ENCODE peak calls at places on chromosomes 1 and 21, in eight cellular contexts. T, D, J, O, S, N, X and Y are unnamed samples.

GRCh38 chr1:66533804-66534745 is at the start of gene SGIP1:
- DNase-seq in T (peak; percentile 78), D (no peak), J (no peak), O (peak; percentile 79), S (peak; percentile 48), N (peak; percentile 54), X (no peak), Y (no peak)

GRCh38 chr1:116671835-116672234 is 4.3 kb upstream of the IGSF3 start:
- DNase-seq in T (no peak), D (no peak), J (no peak), O (no peak), S (no peak), N (no peak), X (no peak), Y (no peak)

GRCh38 chr1:59052194-59052593 is 244.7 kb upstream of the FGGY start:
- DNase-seq in T (no peak), D (no peak), J (no peak), O (no peak), S (no peak), N (peak; percentile 31), X (no peak), Y (no peak)

GRCh38 chr1:184974086-184974836 is at the start of gene NIBAN1:
- DNase-seq in T (peak; percentile 76), D (no peak), J (peak; percentile 86), O (peak; percentile 57), S (peak; percentile 14), N (peak; percentile 66), X (no peak), Y (peak; percentile 93)

GRCh38 chr1:160567858-160568682 is 11.2 kb downstream of the CD84 start:
- DNase-seq in T (no peak), D (peak; percentile 58), J (peak; percentile 88), O (no peak), S (no peak), N (no peak), X (no peak), Y (no peak)

GRCh38 chr21:30996728-30997127 is 41.5 kb downstream of the KRTAP19-8 start:
- DNase-seq in T (no peak), D (no peak), J (no peak), O (no peak), S (no peak), N (no peak), X (no peak), Y (no peak)

GRCh38 chr1:17633654-17634053 is 94.2 kb downstream of the ARHGEF10L start:
- DNase-seq in T (no peak), D (no peak), J (no peak), O (peak; percentile 16), S (no peak), N (peak; percentile 67), X (no peak), Y (no peak)

GRCh38 chr1:5615076-5615475 is 377.1 kb downstream of the NPHP4 start:
- DNase-seq in T (no peak), D (no peak), J (no peak), O (no peak), S (no peak), N (no peak), X (no peak), Y (no peak)

GRCh38 chr1:18738126-18738525 is 107.5 kb downstream of the PAX7 start:
- DNase-seq in T (no peak), D (no peak), J (no peak), O (no peak), S (no peak), N (no peak), X (no peak), Y (peak; percentile 15)

GRCh38 chr1:204080163-204080903 is 7.4 kb downstream of the SOX13 start:
- DNase-seq in T (peak; percentile 96), D (no peak), J (peak; percentile 71), O (peak; percentile 90), S (peak; percentile 81), N (peak; percentile 85), X (no peak), Y (peak; percentile 64)

GRCh38 chr1:111920221-111921024 is 69.0 kb downstream of the KCND3 start:
- DNase-seq in T (peak; percentile 30), D (no peak), J (no peak), O (peak; percentile 23), S (no peak), N (peak; percentile 35), X (no peak), Y (no peak)

GRCh38 chr1:89624314-89624713 is 8.6 kb upstream of the LRRC8C start:
- DNase-seq in T (no peak), D (no peak), J (no peak), O (no peak), S (no peak), N (no peak), X (no peak), Y (no peak)

GRCh38 chr1:178632619-178633018 is 92.4 kb upstream of the RALGPS2 start:
- DNase-seq in T (no peak), D (no peak), J (no peak), O (no peak), S (no peak), N (peak; percentile 82), X (no peak), Y (no peak)

GRCh38 chr1:165858364-165858823 is 31.0 kb downstream of the UCK2 start:
- DNase-seq in T (no peak), D (no peak), J (peak; percentile 50), O (no peak), S (no peak), N (no peak), X (no peak), Y (no peak)

GRCh38 chr1:236604218-236605029 is at the start of gene HEATR1:
- DNase-seq in T (peak; percentile 97), D (peak; percentile 91), J (peak; percentile 95), O (peak; percentile 97), S (peak; percentile 88), N (peak; percentile 95), X (peak; percentile 89), Y (peak; percentile 97)
- H3K4me3 ChIP-seq in T (peak within 1 kb of the TSS; percentile 94), D (peak within 1 kb of the TSS; percentile 88), J (peak within 1 kb of the TSS; percentile 84), O (peak within 1 kb of the TSS; percentile 98), S (peak within 1 kb of the TSS; percentile 93), N (peak within 1 kb of the TSS; percentile 80), X (peak within 1 kb of the TSS; percentile 75), Y (peak within 1 kb of the TSS; percentile 82)

DNA sequence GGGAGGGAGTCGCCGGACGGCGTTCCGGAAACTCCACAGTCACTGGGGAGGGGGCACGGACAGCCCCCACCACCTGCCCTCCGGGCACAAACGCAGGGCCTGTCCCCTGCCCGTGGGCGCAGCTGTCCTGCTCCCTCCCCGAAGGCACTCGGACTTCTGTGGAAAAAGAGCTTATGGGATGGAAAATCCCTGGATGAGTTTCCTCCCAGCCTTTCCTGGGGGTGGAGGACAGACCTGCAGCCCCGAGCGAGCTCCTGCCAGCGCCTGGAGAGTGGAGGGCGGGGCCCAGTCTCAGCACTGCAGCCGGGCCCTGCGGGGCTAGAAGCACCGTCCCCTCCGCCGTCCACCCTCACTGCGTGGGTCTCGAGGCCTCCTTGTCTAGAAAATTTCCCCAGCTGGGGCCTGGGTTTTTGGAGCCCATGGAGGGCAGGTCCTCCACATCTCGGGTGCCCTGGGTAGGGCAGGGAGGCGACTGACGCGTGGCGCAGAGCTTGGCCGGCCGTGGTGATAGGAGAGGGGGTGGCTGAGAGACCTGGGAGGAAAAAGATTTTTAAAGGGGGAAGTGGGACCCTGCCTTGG is 6.5 kb upstream of the COL6A1 start:
- DNase-seq in T (peak; percentile 57), D (no peak), J (no peak), O (peak; percentile 50), S (no peak), N (peak; percentile 58), X (no peak), Y (peak; percentile 77)
- H3K4me3 ChIP-seq in T (no peak overlapping the region), D (no peak overlapping the region), J (no peak overlapping the region), O (peak overlapping the region; percentile 4), S (peak overlapping the region; percentile 43), N (peak overlapping the region; percentile 51), X (no peak overlapping the region), Y (peak overlapping the region; percentile 72)

GRCh38 chr1:154962795-154963330 is 1.3 kb upstream of the PYGO2 start:
- DNase-seq in T (no peak), D (no peak), J (no peak), O (no peak), S (no peak), N (no peak), X (no peak), Y (peak; percentile 77)
- H3K4me3 ChIP-seq in T (peak overlapping the region; percentile 79), D (peak overlapping the region; percentile 82), J (peak overlapping the region; percentile 78), O (peak overlapping the region; percentile 68), S (no peak overlapping the region), N (no peak overlapping the region), X (peak overlapping the region; percentile 67), Y (no peak overlapping the region)

GRCh38 chr1:223075834-223076233 is 67.2 kb downstream of the TLR5 start:
- DNase-seq in T (no peak), D (no peak), J (no peak), O (no peak), S (no peak), N (no peak), X (no peak), Y (no peak)

GRCh38 chr1:223076382-223076781 is 66.7 kb downstream of the TLR5 start:
- DNase-seq in T (peak; percentile 28), D (no peak), J (no peak), O (no peak), S (no peak), N (no peak), X (no peak), Y (no peak)

GRCh38 chr1:223074427-223074826 is 68.6 kb downstream of the TLR5 start:
- DNase-seq in T (no peak), D (no peak), J (no peak), O (no peak), S (no peak), N (peak; percentile 18), X (no peak), Y (no peak)

GRCh38 chr1:223077434-223077833 is 65.6 kb downstream of the TLR5 start:
- DNase-seq in T (no peak), D (no peak), J (no peak), O (no peak), S (no peak), N (no peak), X (no peak), Y (no peak)

DNA sequence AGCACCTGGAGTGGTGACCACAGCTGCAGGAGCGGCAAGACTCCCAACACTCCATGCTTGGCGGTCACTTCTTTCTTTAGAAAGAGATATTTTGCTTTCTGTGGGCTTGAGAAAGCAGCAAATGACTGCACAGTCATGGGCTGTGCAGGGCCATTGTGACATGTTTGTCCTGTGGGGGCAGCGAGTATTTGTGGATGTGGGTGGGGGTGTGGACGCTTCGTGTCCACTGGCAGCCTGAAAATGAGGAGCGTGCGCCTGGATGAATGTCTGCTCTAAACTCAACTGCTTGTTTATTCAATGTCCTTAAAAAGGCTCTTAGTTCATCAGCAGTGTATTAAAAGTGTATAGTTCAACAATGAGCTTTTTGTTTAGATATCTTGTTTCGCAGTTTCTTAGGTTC is 68.1 kb downstream of the TLR5 start:
- DNase-seq in T (no peak), D (no peak), J (no peak), O (no peak), S (no peak), N (no peak), X (no peak), Y (no peak)
- H3K4me3 ChIP-seq in T (no peak overlapping the region), D (no peak overlapping the region), J (no peak overlapping the region), O (no peak overlapping the region), S (no peak overlapping the region), N (no peak overlapping the region), X (no peak overlapping the region), Y (no peak overlapping the region)